ENCODE peak calls at places on chromosomes 7 and 10, in seven cellular contexts. P is H1, E is K562, F is GM12878, Z is HepG2, C is SK-N-SH, L is GM12892. W is an unnamed sample.

GRCh38 chr10:76558996-76559888 is 1078.4 kb downstream of the KCNMA1 start:
- DNase-seq in E (no peak), C (no peak), F (no peak), Z (no peak), P (no peak), L (no peak), W (no peak)

GRCh38 chr7:102916881-102917280 is 4.1 kb downstream of the LRRC17 start:
- DNase-seq in C (no peak), F (no peak), E (no peak), L (no peak), Z (no peak), P (no peak), W (no peak)

GRCh38 chr10:3452234-3452633 is 279.7 kb upstream of the PITRM1 start:
- DNase-seq in Z (no peak), C (no peak), L (no peak), E (no peak), F (no peak), P (no peak), W (no peak)

GRCh38 chr10:109933984-109934565 is 10.8 kb upstream of the XPNPEP1 start:
- DNase-seq in L (no peak), E (no peak), P (no peak), Z (no peak), C (no peak), F (no peak), W (no peak)

GRCh38 chr7:39453743-39454355 is 112.4 kb upstream of the YAE1 start:
- DNase-seq in F (peak), P (peak), L (peak), E (peak), C (peak), Z (peak), W (peak)

GRCh38 chr7:4906682-4907081 is 23.2 kb upstream of the RADIL start:
- DNase-seq in F (no peak), C (no peak), L (no peak), Z (no peak), P (no peak), E (peak), W (no peak)

GRCh38 chr10:78494179-78494578 is 460.5 kb downstream of the RPS24 start:
- DNase-seq in L (no peak), Z (no peak), P (no peak), E (no peak), C (no peak), F (no peak), W (no peak)

GRCh38 chr7:34155225-34155908 is 250.0 kb downstream of the BMPER start:
- DNase-seq in C (no peak), E (no peak), P (no peak), L (no peak), Z (no peak), F (no peak), W (no peak)

GRCh38 chr7:158613481-158613880 is 25.9 kb upstream of the PTPRN2 start:
- DNase-seq in F (peak), E (no peak), Z (no peak), C (no peak), L (peak), P (no peak), W (peak)

GRCh38 chr10:368579-369255 is 233.5 kb downstream of the ZMYND11 start:
- DNase-seq in F (no peak), P (no peak), C (peak), L (no peak), E (no peak), Z (no peak), W (no peak)

GRCh38 chr7:101880536-101881443 is 63.4 kb downstream of the CUX1 start:
- DNase-seq in L (no peak), C (no peak), E (no peak), Z (no peak), P (no peak), F (no peak), W (no peak)

GRCh38 chr7:46576950-46577349 is 655.9 kb upstream of the IGFBP3 start:
- DNase-seq in F (no peak), C (no peak), L (no peak), Z (no peak), E (no peak), P (no peak), W (no peak)

GRCh38 chr7:124196519-124196918 is 163.7 kb upstream of the TMEM229A start:
- DNase-seq in Z (no peak), C (no peak), L (no peak), E (no peak), F (no peak), P (no peak), W (no peak)

GRCh38 chr10:3978762-3979161 is 193.8 kb upstream of the KLF6 start:
- DNase-seq in C (no peak), E (no peak), P (no peak), F (no peak), L (no peak), Z (no peak), W (no peak)

GRCh38 chr10:72309290-72310240 is 35.8 kb downstream of the DDIT4 start:
- DNase-seq in E (no peak), L (peak), P (no peak), C (no peak), Z (no peak), F (no peak), W (no peak)

GRCh38 chr10:7811000-7811399 is 7.3 kb upstream of the TAF3 start:
- DNase-seq in P (no peak), L (no peak), C (no peak), F (no peak), Z (no peak), E (no peak), W (no peak)

GRCh38 chr10:127429601-127430312 is 119.4 kb upstream of the NPS start:
- DNase-seq in L (no peak), E (no peak), F (no peak), P (no peak), C (no peak), Z (no peak), W (no peak)

GRCh38 chr10:130495116-130495862 is 359.1 kb downstream of the GLRX3 start:
- DNase-seq in E (no peak), F (no peak), L (no peak), C (no peak), Z (no peak), P (no peak), W (no peak)

GRCh38 chr10:43262043-43262901 is 4.6 kb downstream of the RASGEF1A start:
- DNase-seq in E (peak), L (peak), C (peak), F (no peak), Z (no peak), P (peak), W (no peak)

GRCh38 chr10:32713560-32713959 is 244.5 kb downstream of the ITGB1 start:
- DNase-seq in P (no peak), C (no peak), E (no peak), Z (peak), F (no peak), L (no peak), W (no peak)

GRCh38 chr10:33237736-33238624 is 96.5 kb downstream of the NRP1 start:
- DNase-seq in P (no peak), L (no peak), E (no peak), Z (peak), C (no peak), F (no peak), W (no peak)

GRCh38 chr10:36172054-36172531 is 530.0 kb upstream of the FZD8 start:
- DNase-seq in L (no peak), F (no peak), C (no peak), P (no peak), Z (no peak), E (no peak), W (no peak)

GRCh38 chr10:68082815-68083395 is 7.8 kb upstream of the HERC4 start:
- DNase-seq in Z (no peak), P (no peak), C (peak), E (no peak), F (no peak), L (no peak), W (no peak)

GRCh38 chr10:36538945-36539586 is 586.3 kb upstream of the ANKRD30A start:
- DNase-seq in Z (no peak), L (no peak), E (no peak), C (no peak), P (no peak), F (no peak), W (no peak)

GRCh38 chr10:87054373-87055295 is 34.5 kb downstream of the FAM25A start:
- DNase-seq in F (no peak), L (no peak), P (no peak), Z (no peak), E (no peak), C (peak), W (no peak)

GRCh38 chr10:26454891-26455290 is 16.8 kb downstream of the APBB1IP start:
- DNase-seq in C (no peak), F (no peak), Z (no peak), P (no peak), E (no peak), L (no peak), W (no peak)
- TF ChIP-seq TAF1 in C (no peak), F (no peak), Z (no peak), P (no peak), E (no peak), L (no peak), W (no peak)

DNA sequence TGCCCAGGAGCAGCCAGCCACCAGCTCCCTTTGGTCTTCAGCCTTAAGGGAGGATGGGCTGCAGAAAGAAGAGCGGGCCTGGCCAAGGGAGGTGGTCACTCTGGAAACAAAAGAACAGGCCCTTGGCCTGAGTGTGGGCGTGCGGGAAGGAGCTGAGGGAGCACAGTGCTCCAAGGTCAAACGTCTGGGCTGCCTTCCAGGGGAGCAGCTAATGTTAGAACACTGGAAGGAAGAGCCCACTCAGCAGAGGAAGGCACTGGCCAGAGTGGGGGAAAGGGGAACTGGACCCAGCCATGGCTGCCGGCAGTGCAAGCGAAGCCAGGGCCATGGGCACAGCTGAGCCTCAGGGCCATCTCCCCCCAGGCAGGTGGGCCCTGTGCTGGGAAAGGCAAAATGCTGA is 42.7 kb downstream of the FAM53B start:
- DNase-seq in E (no peak), F (no peak), Z (no peak), L (no peak), C (no peak), P (no peak), W (no peak)
- TF ChIP-seq POLR2AphosphoS5 in E (no peak), F (no peak), Z (no peak), L (no peak), C (no peak), P (no peak), W (no peak)

DNA sequence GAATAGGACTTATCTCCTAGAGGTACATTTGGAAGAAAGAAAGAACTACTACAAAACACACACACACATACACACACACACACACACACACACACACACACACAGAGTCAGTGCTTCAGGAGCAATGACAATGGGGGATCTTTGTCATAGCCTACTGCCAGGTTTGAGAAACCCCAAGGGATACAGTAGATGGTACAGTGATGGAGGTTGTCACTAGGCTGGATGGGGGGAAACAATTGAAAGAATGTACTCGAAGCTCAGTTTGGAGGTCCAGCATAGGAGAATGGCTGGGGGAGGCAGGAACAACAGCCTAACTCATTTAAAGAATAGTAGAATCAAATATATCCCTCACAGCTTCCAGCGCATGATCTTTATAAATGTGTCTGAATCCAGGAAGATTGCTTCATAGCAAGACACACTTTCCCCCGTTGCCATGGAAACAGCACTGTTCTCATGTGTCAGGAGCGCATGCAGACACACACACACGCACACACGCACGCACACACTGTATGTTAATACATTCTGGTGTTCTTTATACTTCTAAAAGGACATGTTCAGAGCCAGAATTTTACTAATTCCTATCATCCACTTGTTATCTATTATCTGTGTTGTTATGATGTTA is 32.6 kb upstream of the ZNRF2 start:
- DNase-seq in Z (no peak), L (no peak), P (no peak), E (no peak), C (no peak), F (no peak), W (no peak)
- TF ChIP-seq TAF1 in Z (no peak), L (no peak), P (no peak), E (no peak), C (no peak), F (no peak), W (no peak)

GRCh38 chr7:584122-584465 is 64.4 kb upstream of the PDGFA start:
- DNase-seq in L (no peak), E (no peak), Z (no peak), F (no peak), C (no peak), P (no peak), W (no peak)
- TF ChIP-seq POLR2AphosphoS5 in L (no peak), E (no peak), Z (no peak), F (no peak), C (no peak), P (no peak), W (no peak)